ENCODE peak calls at places on chromosomes 4 and X, in five cellular contexts. X is ELR; A is effector memory CD4-positive, alpha-beta T cell; P is naive thymus-derived CD4-positive, alpha-beta T cell; I is GM13976. Q is an unnamed sample.

GRCh38 chrX:63993936-63994335 is 208.9 kb upstream of the ARHGEF9 start:
- DNase-seq in X (no peak), A (no peak), P (no peak), I (no peak), Q (no peak)

GRCh38 chrX:106932960-106933537 is 12.8 kb downstream of the CLDN2 start:
- DNase-seq in I (no peak), X (no peak), A (no peak), P (no peak), Q (no peak)

GRCh38 chrX:18102006-18102405 is 118.7 kb downstream of the BEND2 start:
- DNase-seq in A (no peak), P (no peak), I (no peak), X (no peak), Q (no peak)

GRCh38 chr4:3765271-3766206 is 646 bp upstream of the ADRA2C start:
- DNase-seq in P (no peak), I (peak; percentile 66), A (no peak), X (peak; percentile 34), Q (no peak)

GRCh38 chr4:74444891-74445642 is at the start of gene AREG:
- DNase-seq in I (peak; percentile 81), A (peak; percentile 86), X (peak; percentile 71), P (peak; percentile 94), Q (peak; percentile 90)

GRCh38 chrX:77597511-77597910 is 150.3 kb downstream of the FGF16 start:
- DNase-seq in A (no peak), I (no peak), X (no peak), P (no peak), Q (no peak)

GRCh38 chr4:1234811-1235292 is 14.1 kb downstream of the CTBP1 start:
- DNase-seq in I (no peak), X (no peak), A (no peak), P (no peak), Q (no peak)

GRCh38 chr4:43233321-43233720 is 340.8 kb downstream of the GRXCR1 start:
- DNase-seq in P (no peak), I (no peak), A (no peak), X (no peak), Q (no peak)

GRCh38 chrX:42755820-42756219 is 22.1 kb downstream of the PPP1R2C start:
- DNase-seq in X (peak; percentile 0), P (no peak), I (no peak), A (no peak), Q (no peak)

GRCh38 chr4:148443550-148444295 is 1.5 kb upstream of the NR3C2 start:
- DNase-seq in X (peak; percentile 32), A (peak; percentile 27), I (peak; percentile 30), P (peak; percentile 37), Q (peak; percentile 17)

GRCh38 chr4:180852743-180853142 is 1390.5 kb upstream of the TENM3 start:
- DNase-seq in P (no peak), I (no peak), A (no peak), X (no peak), Q (no peak)

Q was measured in immature natural killer cell.